ENCODE peak calls at places on chromosomes 6 and 20, in six cellular contexts. N is stimulated activated naive CD8-positive, alpha-beta T cell treated with anti-CD3 and anti-CD28 coated beads, Interleukin-15, Interleukin-2, amounts not matched to agents 100 U/mL and 50 U/mL, for 24 hours; C is GM23248; Y is lower lobe of right lung; E is brain microvascular endothelial cell; W is fibroblast of the aortic adventitia. J is an unnamed sample.

GRCh38 chr6:20771427-20771826 is 237.2 kb downstream of the CDKAL1 start:
- DNase-seq in N (no peak), C (no peak), Y (no peak), E (no peak), W (no peak), J (no peak)

GRCh38 chr20:57772349-57772964 is 62.6 kb upstream of the PMEPA1 start:
- DNase-seq in N (no peak), C (peak; percentile 83), Y (no peak), E (peak; percentile 91), W (peak; percentile 35), J (peak; percentile 60)

GRCh38 chr6:17042422-17043147 is 59.3 kb upstream of the STMND1 start:
- DNase-seq in N (no peak), C (peak; percentile 73), Y (no peak), E (peak; percentile 48), W (peak; percentile 76), J (no peak)

GRCh38 chr6:70779934-70780333 is 112.3 kb downstream of the SMAP1 start:
- DNase-seq in N (no peak), C (no peak), Y (no peak), E (no peak), W (no peak), J (no peak)

GRCh38 chr6:19772891-19773290 is 64.3 kb upstream of the ID4 start:
- DNase-seq in N (no peak), C (no peak), Y (no peak), E (no peak), W (no peak), J (no peak)

GRCh38 chr6:77341058-77341986 is 122.0 kb downstream of the HTR1B start:
- DNase-seq in N (no peak), C (no peak), Y (no peak), E (no peak), W (peak; percentile 32), J (no peak)

GRCh38 chr20:542777-543368 is 717 bp downstream of the CSNK2A1 start:
- DNase-seq in N (peak; percentile 39), C (peak; percentile 36), Y (peak; percentile 55), E (no peak), W (no peak), J (peak; percentile 38)

GRCh38 chr6:128725271-128726233 is 157.4 kb upstream of the LAMA2 start:
- DNase-seq in N (peak; percentile 32), C (peak; percentile 60), Y (no peak), E (peak; percentile 34), W (peak; percentile 81), J (no peak)

GRCh38 chr6:36197739-36198221 is 1.2 kb downstream of the BRPF3 start:
- DNase-seq in N (peak; percentile 13), C (peak; percentile 21), Y (no peak), E (no peak), W (peak; percentile 5), J (peak; percentile 21)

GRCh38 chr6:52577022-52577777 is at the start of gene TRAM2:
- DNase-seq in N (peak; percentile 75), C (peak; percentile 90), Y (peak; percentile 91), E (peak; percentile 56), W (peak; percentile 73), J (peak; percentile 70)

GRCh38 chr20:33554914-33555420 is 65.1 kb downstream of the CBFA2T2 start:
- DNase-seq in N (no peak), C (peak; percentile 86), Y (no peak), E (peak; percentile 79), W (peak; percentile 93), J (peak; percentile 42)

GRCh38 chr6:21922086-21922485 is 328.5 kb downstream of the SOX4 start:
- DNase-seq in N (no peak), C (peak; percentile 45), Y (no peak), E (no peak), W (no peak), J (no peak)

GRCh38 chr6:154222716-154223115 is 133.9 kb downstream of the IPCEF1 start:
- DNase-seq in N (no peak), C (no peak), Y (no peak), E (no peak), W (no peak), J (no peak)

GRCh38 chr6:111162504-111162903 is 75.2 kb downstream of the SLC16A10 start:
- DNase-seq in N (no peak), C (no peak), Y (no peak), E (no peak), W (no peak), J (no peak)

GRCh38 chr6:165417298-165417865 is 108.0 kb upstream of the C6orf118 start:
- DNase-seq in N (no peak), C (no peak), Y (no peak), E (no peak), W (no peak), J (no peak)

GRCh38 chr6:138222901-138223546 is 4.7 kb upstream of the PBOV1 start:
- DNase-seq in N (no peak), C (no peak), Y (no peak), E (no peak), W (peak; percentile 9), J (no peak)

GRCh38 chr6:158496700-158497099 is 63.2 kb upstream of the TMEM181 start:
- DNase-seq in N (no peak), C (no peak), Y (no peak), E (no peak), W (no peak), J (no peak)

GRCh38 chr6:14274552-14275492 is 157.2 kb downstream of the CD83 start:
- DNase-seq in N (no peak), C (no peak), Y (peak; percentile 55), E (no peak), W (no peak), J (no peak)

GRCh38 chr20:63979221-63979548 is 257 bp downstream of the SAMD10 start:
- DNase-seq in N (no peak), C (no peak), Y (no peak), E (no peak), W (no peak), J (no peak)

GRCh38 chr20:23029324-23029723 is 5.8 kb upstream of the SSTR4 start:
- DNase-seq in N (no peak), C (no peak), Y (peak; percentile 54), E (no peak), W (no peak), J (no peak)

GRCh38 chr6:165974817-165975216 is 192.8 kb downstream of the TBXT start:
- DNase-seq in N (no peak), C (no peak), Y (no peak), E (no peak), W (no peak), J (no peak)

GRCh38 chr6:134193536-134194521 is 124.1 kb downstream of the SGK1 start:
- DNase-seq in N (no peak), C (no peak), Y (no peak), E (no peak), W (no peak), J (no peak)

GRCh38 chr6:63441266-63441956 is 121.6 kb upstream of the LGSN start:
- DNase-seq in N (peak; percentile 9), C (no peak), Y (no peak), E (no peak), W (no peak), J (no peak)

GRCh38 chr6:83883240-83883639 is 23.8 kb downstream of the CYB5R4 start:
- DNase-seq in N (no peak), C (no peak), Y (no peak), E (no peak), W (no peak), J (no peak)

GRCh38 chr6:43226192-43226851 is 3.0 kb downstream of the DNPH1 start:
- DNase-seq in N (no peak), C (no peak), Y (no peak), E (no peak), W (no peak), J (no peak)

GRCh38 chr6:117444600-117444999 is 18.9 kb upstream of the ROS1 start:
- DNase-seq in N (no peak), C (peak; percentile 80), Y (no peak), E (no peak), W (peak; percentile 61), J (no peak)

GRCh38 chr6:73854998-73855718 is 159.2 kb downstream of the CD109 start:
- DNase-seq in N (peak; percentile 7), C (peak; percentile 77), Y (no peak), E (peak; percentile 6), W (peak; percentile 87), J (no peak)

GRCh38 chr20:50096237-50096636 is 16.7 kb downstream of the UBE2V1 start:
- DNase-seq in N (no peak), C (no peak), Y (no peak), E (no peak), W (no peak), J (no peak)

GRCh38 chr20:44411020-44411756 is 55.7 kb downstream of the HNF4A start:
- DNase-seq in N (no peak), C (no peak), Y (no peak), E (no peak), W (no peak), J (no peak)

GRCh38 chr6:73152998-73153757 is 72.1 kb downstream of the KHDC1L start:
- DNase-seq in N (no peak), C (peak; percentile 59), Y (no peak), E (peak; percentile 3), W (peak; percentile 16), J (no peak)

GRCh38 chr6:30061766-30062458 is 847 bp downstream of the POLR1H start:
- DNase-seq in N (peak; percentile 14), C (peak; percentile 57), Y (no peak), E (no peak), W (peak; percentile 31), J (peak; percentile 67)

GRCh38 chr20:38452880-38453624 is 17.9 kb upstream of the SNHG17 start:
- DNase-seq in N (no peak), C (peak; percentile 82), Y (no peak), E (peak; percentile 76), W (peak; percentile 77), J (no peak)

J was measured in activated CD4-positive, alpha-beta memory T cell treated with anti-CD3 and anti-CD28 coated beads for 36 hours.